ENCODE peak calls at places on chromosomes 6 and 20, in four cellular contexts. G is heart left ventricle, D is astrocyte of the spinal cord, T is Calu3. H is an unnamed sample.
A peak's percentile ranks its signal among the peaks of the same experiment; 100 is the strongest.

GRCh38 chr6:159315562-159315961 is 146.4 kb downstream of the FNDC1 start:
- DNase-seq in G (no peak), D (no peak), T (no peak), H (no peak)

GRCh38 chr20:33789109-33789857 is 21.9 kb upstream of the CHMP4B start:
- DNase-seq in G (no peak), D (peak; percentile 92), T (peak; percentile 99), H (peak; percentile 45)

GRCh38 chr6:146790561-146791091 is 191.9 kb downstream of the ADGB start:
- DNase-seq in G (no peak), D (no peak), T (no peak), H (no peak)

GRCh38 chr6:142207265-142207877 is 60.3 kb downstream of the VTA1 start:
- DNase-seq in G (peak; percentile 20), D (peak; percentile 62), T (peak; percentile 44), H (peak; percentile 52)

GRCh38 chr6:14743465-14744211 is 502.2 kb upstream of the JARID2 start:
- DNase-seq in G (no peak), D (peak; percentile 98), T (peak; percentile 81), H (no peak)

GRCh38 chr20:50343490-50344179 is 153.0 kb downstream of the CEBPB start:
- DNase-seq in G (no peak), D (no peak), T (no peak), H (no peak)

GRCh38 chr6:146358341-146359046 is 185.1 kb upstream of the RAB32 start:
- DNase-seq in G (no peak), D (peak; percentile 67), T (no peak), H (no peak)

GRCh38 chr6:159615923-159616322 is 77.1 kb downstream of the SOD2 start:
- DNase-seq in G (no peak), D (no peak), T (no peak), H (no peak)

GRCh38 chr6:456358-456857 is 64.9 kb downstream of the IRF4 start:
- DNase-seq in G (no peak), D (no peak), T (no peak), H (no peak)

GRCh38 chr6:2938632-2939083 is 32.7 kb downstream of the SERPINB6 start:
- DNase-seq in G (no peak), D (no peak), T (peak; percentile 25), H (no peak)

GRCh38 chr6:167532410-167533294 is 207.8 kb downstream of the TTLL2 start:
- DNase-seq in G (no peak), D (no peak), T (no peak), H (no peak)

GRCh38 chr20:830011-830521 is 3.4 kb upstream of the FAM110A start:
- DNase-seq in G (no peak), D (no peak), T (no peak), H (no peak)

GRCh38 chr20:50034567-50035170 is 51.9 kb downstream of the SNAI1 start:
- DNase-seq in G (no peak), D (peak; percentile 72), T (peak; percentile 54), H (no peak)

GRCh38 chr20:46706242-46706641 is 3.2 kb upstream of the SLC2A10 start:
- DNase-seq in G (no peak), D (no peak), T (no peak), H (no peak)

GRCh38 chr20:46710149-46710913 is 882 bp downstream of the SLC2A10 start:
- DNase-seq in G (no peak), D (peak; percentile 15), T (no peak), H (no peak)

GRCh38 chr20:46709055-46709458 is 392 bp upstream of the SLC2A10 start:
- DNase-seq in G (no peak), D (no peak), T (no peak), H (no peak)

GRCh38 chr20:46709459-46710148 is at the start of gene SLC2A10:
- DNase-seq in G (peak; percentile 59), D (peak; percentile 47), T (peak; percentile 85), H (peak; percentile 72)

GRCh38 chr20:46708172-46708860 is 1.1 kb upstream of the SLC2A10 start:
- DNase-seq in G (no peak), D (no peak), T (peak; percentile 44), H (no peak)
- TF ChIP-seq CTCF in G (no peak), D (peak; percentile 29), T (no peak), H (peak; percentile 29)

DNA sequence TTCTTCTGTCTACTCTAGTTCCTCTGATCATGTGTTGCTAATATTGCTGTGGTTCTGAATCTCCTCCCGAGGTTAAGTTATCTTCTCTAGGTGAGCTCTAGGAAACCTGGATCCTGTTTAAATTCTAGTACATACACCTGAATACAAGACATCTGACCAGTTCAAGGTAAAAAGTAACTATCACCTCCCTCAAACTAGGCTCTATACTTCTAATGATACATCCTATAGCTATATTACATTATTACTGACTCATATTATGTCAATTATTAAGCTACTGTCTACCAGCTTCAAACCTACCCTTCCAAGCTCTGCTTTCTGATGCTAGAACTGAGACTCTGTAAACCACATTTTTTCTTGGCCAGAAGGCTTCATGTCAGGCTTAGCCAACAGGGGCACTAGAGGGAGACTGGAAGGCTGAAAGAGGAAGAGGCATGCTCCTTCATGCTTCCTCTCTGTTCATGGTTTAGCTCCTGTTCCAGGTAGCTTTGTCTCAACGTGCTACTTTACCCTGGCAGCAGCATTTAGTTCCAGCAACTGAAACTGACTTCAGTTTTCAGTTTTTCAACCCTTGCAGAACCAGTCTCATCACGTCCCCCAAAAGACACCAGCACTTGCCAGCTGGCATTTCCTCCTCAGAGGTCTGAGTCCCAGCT is 148.4 kb upstream of the TOP1 start:
- DNase-seq in G (no peak), D (no peak), T (no peak), H (no peak)
- TF ChIP-seq CTCF in G (no peak), D (no peak), T (no peak), H (no peak)

DNA sequence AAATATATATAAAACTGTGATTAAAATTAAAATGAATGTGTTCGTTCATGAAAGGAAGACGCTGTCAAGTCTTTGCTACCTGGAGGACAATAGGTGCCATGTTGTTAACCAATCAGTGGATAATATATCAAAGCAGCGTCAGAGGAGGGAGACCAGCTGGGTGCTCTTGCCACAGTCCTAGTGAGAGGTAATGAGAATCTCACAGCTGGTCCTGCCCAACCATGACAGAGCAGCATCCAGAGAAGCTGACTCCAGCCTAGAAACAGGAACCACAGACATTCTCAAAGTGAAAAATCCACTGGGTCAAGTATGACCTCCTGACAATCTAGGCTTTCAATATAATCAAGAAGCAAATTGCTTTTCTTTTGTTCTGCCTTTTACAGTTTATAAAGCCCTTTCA is 94.5 kb upstream of the LRFN2 start:
- DNase-seq in G (no peak), D (no peak), T (no peak), H (no peak)
- TF ChIP-seq CTCF in G (no peak), D (no peak), T (no peak), H (no peak)

DNA sequence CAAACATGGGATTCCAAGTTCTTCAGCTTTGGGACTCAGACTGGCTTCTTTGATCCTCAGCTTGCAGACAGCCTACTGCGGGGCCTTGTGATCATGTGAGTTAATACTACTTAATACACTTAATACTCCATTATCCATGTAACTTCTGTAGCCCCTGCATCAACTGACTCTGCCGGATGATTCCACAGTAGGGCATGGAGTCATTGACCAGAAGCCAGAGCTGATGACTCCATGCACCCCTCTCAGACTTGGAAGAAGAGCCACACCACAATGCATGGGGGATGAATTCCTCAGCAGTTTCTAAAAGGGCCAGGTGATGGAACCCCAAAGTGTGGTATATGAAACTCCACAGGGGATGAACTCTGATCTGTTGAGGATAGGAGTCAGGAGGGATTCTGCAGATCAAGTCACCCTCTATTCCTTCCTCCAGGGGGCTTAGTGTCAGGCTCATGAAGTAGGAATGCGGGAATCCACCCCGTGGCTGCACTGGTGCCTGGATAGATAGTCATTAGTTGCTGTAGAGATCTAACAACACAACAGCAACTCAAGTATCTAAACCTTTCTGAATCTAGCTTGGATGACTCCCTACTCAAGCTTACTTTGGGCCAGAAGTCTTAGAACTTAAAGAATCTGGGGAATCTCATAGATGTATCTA is 70.2 kb downstream of the GPR6 start:
- DNase-seq in G (no peak), D (no peak), T (no peak), H (no peak)
- TF ChIP-seq CTCF in G (no peak), D (no peak), T (no peak), H (no peak)

DNA sequence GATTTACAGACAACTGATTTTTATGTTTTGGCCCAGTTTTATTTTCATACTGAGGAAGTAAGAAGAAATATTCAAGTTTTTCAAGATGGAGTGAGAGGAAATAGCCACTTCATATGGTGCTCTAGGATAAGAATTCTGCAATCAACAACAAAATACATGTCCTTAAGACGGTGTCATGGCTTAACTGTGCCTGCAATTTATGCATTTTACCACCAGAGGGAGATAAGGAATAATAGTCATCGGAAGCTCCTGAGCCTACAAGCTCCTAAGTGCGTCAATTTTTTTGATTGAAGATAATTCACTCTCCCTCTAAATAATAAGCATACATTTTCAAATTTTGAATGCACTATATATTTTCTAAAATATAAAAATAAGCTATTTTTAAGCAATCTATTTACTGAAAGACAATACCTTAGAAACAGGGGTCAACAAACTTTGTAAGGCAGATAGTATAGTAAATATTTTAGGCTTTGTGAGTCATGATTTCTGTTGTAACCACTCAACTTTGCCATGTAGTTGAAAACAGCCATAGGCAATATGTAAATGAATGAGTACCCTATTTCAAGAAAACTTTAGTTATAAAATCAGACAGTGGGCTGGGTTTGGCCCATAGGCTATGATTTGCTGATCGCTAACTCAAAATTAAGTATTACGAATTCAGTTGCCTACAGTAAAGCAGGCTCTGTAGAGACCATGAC is 230.9 kb upstream of the DTNBP1 start:
- DNase-seq in G (no peak), D (peak; percentile 37), T (no peak), H (no peak)
- TF ChIP-seq CTCF in G (peak; percentile 32), D (peak; percentile 42), T (no peak), H (peak; percentile 98)

DNA sequence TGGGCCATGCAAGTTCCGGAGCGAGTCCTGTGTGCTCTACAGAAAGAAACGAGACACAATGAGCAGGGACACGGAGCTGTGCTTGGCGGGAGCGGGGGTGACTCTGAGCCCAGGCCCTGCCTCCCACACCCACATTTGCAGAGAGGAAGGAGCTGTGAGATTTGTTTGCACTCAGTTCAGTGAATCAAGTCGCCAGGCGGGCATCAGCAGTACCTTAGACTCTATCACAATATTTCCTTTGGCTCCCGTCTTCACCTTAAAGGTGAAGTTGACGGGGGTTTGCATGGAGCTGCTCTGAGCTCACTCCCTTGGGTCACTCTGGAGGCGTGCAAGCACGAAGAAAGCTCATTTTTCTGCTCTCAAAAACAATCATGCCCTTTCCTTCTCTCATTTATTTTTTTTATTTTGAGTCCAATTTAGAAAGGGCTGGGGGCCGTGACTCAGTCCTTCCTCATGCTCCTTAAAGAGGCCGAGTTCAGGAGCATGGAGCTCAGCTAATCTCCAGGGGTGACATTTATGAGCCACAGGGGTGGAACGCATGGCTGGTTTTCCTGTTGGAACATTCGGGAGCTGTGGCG is 188.2 kb downstream of the NFATC2 start:
- DNase-seq in G (no peak), D (peak; percentile 93), T (no peak), H (no peak)
- TF ChIP-seq CTCF in G (no peak), D (no peak), T (no peak), H (no peak)

H was measured in endothelial cell.